ENCODE peak calls at places on chromosome 9, in six cellular contexts. Q, I, T, O, D and G are unnamed samples.

GRCh38 chr9:134320195-134320885 is 5.9 kb upstream of the RXRA start:
- DNase-seq in Q (no peak), I (no peak), T (no peak), O (no peak), D (no peak), G (no peak)

GRCh38 chr9:87080512-87081225 is 133.4 kb upstream of the GAS1 start:
- DNase-seq in Q (peak), I (no peak), T (no peak), O (no peak), D (no peak), G (peak)

GRCh38 chr9:109286981-109287380 is 33.9 kb downstream of the EPB41L4B start:
- DNase-seq in Q (no peak), I (peak), T (no peak), O (peak), D (no peak), G (no peak)

GRCh38 chr9:17134843-17135577 is at the start of gene CNTLN:
- DNase-seq in Q (peak), I (peak), T (peak), O (no peak), D (no peak), G (peak)

GRCh38 chr9:73866451-73866850 is 630.7 kb upstream of the RORB start:
- DNase-seq in Q (no peak), I (no peak), T (no peak), O (no peak), D (no peak), G (no peak)

GRCh38 chr9:37676411-37676830 is 25.7 kb downstream of the FRMPD1 start:
- DNase-seq in Q (no peak), I (no peak), T (no peak), O (no peak), D (no peak), G (peak)

GRCh38 chr9:15824310-15824709 is 271.5 kb downstream of the CCDC171 start:
- DNase-seq in Q (peak), I (peak), T (peak), O (no peak), D (no peak), G (no peak)

GRCh38 chr9:102845847-102846246 is 149.3 kb upstream of the CYLC2 start:
- DNase-seq in Q (no peak), I (no peak), T (no peak), O (no peak), D (no peak), G (no peak)

GRCh38 chr9:97527626-97528528 is 26.4 kb downstream of the TMOD1 start:
- DNase-seq in Q (no peak), I (no peak), T (no peak), O (no peak), D (peak), G (no peak)

GRCh38 chr9:107650995-107651394 is 161.4 kb upstream of the KLF4 start:
- DNase-seq in Q (no peak), I (no peak), T (no peak), O (no peak), D (no peak), G (no peak)

GRCh38 chr9:28810375-28811075 is 1237.2 kb upstream of the C9orf72 start:
- DNase-seq in Q (peak), I (no peak), T (no peak), O (no peak), D (no peak), G (no peak)

GRCh38 chr9:74443036-74443750 is 53.9 kb upstream of the RORB start:
- DNase-seq in Q (no peak), I (no peak), T (no peak), O (no peak), D (no peak), G (no peak)

GRCh38 chr9:135315572-135315971 is 164.0 kb upstream of the PPP1R26 start:
- DNase-seq in Q (no peak), I (no peak), T (no peak), O (no peak), D (no peak), G (no peak)

GRCh38 chr9:2039294-2040180 is 24.4 kb downstream of the SMARCA2 start:
- DNase-seq in Q (no peak), I (no peak), T (no peak), O (no peak), D (no peak), G (no peak)

GRCh38 chr9:126275386-126276001 is 51.1 kb upstream of the MVB12B start:
- DNase-seq in Q (no peak), I (peak), T (no peak), O (no peak), D (no peak), G (peak)

GRCh38 chr9:128249914-128250838 is 25.6 kb downstream of the GOLGA2 start:
- DNase-seq in Q (peak), I (peak), T (no peak), O (peak), D (peak), G (peak)

GRCh38 chr9:131318211-131318610 is 28.7 kb downstream of the PLPP7 start:
- DNase-seq in Q (no peak), I (no peak), T (no peak), O (no peak), D (no peak), G (peak)

GRCh38 chr9:112174965-112175795 is at the start of gene SUSD1:
- DNase-seq in Q (peak), I (no peak), T (peak), O (peak), D (no peak), G (peak)

GRCh38 chr9:86944974-86945867 is 2.1 kb downstream of the GAS1 start:
- DNase-seq in Q (no peak), I (peak), T (no peak), O (no peak), D (no peak), G (peak)

GRCh38 chr9:109317311-109317978 is 3.4 kb downstream of the EPB41L4B start:
- DNase-seq in Q (no peak), I (no peak), T (no peak), O (no peak), D (no peak), G (peak)

GRCh38 chr9:36146666-36147065 is 10.1 kb downstream of the GLIPR2 start:
- DNase-seq in Q (no peak), I (no peak), T (no peak), O (no peak), D (no peak), G (no peak)

GRCh38 chr9:19926774-19927173 is 137.9 kb upstream of the SLC24A2 start:
- DNase-seq in Q (no peak), I (no peak), T (no peak), O (no peak), D (no peak), G (no peak)

GRCh38 chr9:36765468-36766341 is 193.0 kb downstream of the MELK start:
- DNase-seq in Q (peak), I (peak), T (peak), O (peak), D (peak), G (peak)

GRCh38 chr9:132249690-132250089 is 87.8 kb downstream of the NTNG2 start:
- DNase-seq in Q (no peak), I (no peak), T (no peak), O (no peak), D (no peak), G (no peak)

GRCh38 chr9:128629136-128629535 is 27.5 kb downstream of the DYNC2I2 start:
- DNase-seq in Q (no peak), I (no peak), T (no peak), O (no peak), D (no peak), G (peak)

GRCh38 chr9:92864152-92864551 is 13.7 kb downstream of the ZNF484 start:
- DNase-seq in Q (no peak), I (no peak), T (no peak), O (no peak), D (no peak), G (no peak)

GRCh38 chr9:109278848-109279247 is 42.0 kb downstream of the EPB41L4B start:
- DNase-seq in Q (no peak), I (no peak), T (no peak), O (no peak), D (no peak), G (no peak)

GRCh38 chr9:6114424-6114823 is 99.0 kb upstream of the RANBP6 start:
- DNase-seq in Q (no peak), I (no peak), T (no peak), O (no peak), D (no peak), G (no peak)

GRCh38 chr9:4262735-4263141 is 37.1 kb downstream of the GLIS3 start:
- DNase-seq in Q (peak), I (peak), T (peak), O (no peak), D (no peak), G (no peak)

GRCh38 chr9:77807295-77807694 is 159.2 kb upstream of the GNA14 start:
- DNase-seq in Q (peak), I (peak), T (peak), O (no peak), D (no peak), G (no peak)

GRCh38 chr9:4077499-4078102 is 222.3 kb downstream of the GLIS3 start:
- DNase-seq in Q (peak), I (peak), T (peak), O (peak), D (no peak), G (peak)

DNA sequence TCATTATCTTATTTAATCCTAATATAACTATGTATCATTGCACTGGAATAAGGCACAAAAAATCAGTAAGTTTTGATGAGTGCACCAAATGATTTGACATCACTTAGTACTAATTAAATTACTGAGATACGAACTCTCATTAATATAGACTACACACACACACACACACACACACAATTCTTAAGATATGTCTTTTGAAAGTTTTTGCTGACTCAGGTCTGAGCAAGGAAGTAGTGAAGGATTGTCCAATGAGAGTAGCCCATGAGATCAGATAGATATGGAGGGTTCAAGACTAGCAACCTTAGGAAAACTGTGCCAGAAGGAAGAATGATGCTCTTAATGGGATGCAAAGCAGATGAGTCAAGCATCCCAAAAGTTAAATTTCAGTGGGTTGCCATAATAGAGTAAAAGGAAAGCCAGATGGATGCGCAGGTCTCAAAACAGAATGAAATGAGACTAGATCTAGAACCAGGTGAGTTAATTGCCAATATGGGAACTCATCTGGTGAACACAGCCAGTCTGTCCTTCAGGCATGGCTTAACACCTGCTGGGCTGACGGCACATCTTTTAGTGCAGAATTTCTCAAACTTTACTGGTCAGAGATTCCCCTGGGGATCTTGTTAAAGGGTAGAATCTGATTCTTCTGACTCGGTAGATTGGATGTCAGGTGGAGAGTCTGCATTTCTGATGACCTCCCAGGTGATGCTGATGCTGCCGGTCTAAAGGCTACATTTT is 197.0 kb upstream of the NR4A3 start:
- DNase-seq in Q (no peak), I (no peak), T (no peak), O (no peak), D (no peak), G (no peak)
- TF ChIP-seq SMC3 in Q (no peak), I (no peak), T (no peak), O (no peak), D (no peak), G (no peak)

DNA sequence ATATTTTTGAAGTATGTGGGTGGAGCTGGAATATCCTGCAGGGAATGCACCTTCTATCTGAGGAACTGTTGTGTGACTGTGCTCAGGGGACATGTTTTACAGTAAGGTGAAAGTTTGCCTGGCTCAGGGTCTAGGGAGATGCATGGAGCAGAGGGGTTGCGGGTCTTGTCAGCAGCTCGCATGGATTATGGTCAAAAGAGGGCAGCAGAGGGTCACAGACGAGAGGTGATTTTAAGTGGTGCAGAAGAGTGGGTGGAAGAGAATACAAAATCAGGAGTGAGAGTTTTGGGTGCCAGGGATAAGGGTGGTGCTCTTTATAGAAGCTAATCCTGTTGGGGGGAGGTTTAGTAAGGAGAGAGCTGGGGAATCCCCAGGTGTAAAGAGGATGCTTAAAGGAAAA is 53.5 kb upstream of the GRIN3A start:
- DNase-seq in Q (peak), I (no peak), T (peak), O (peak), D (no peak), G (peak)
- TF ChIP-seq SMC3 in Q (peak), I (no peak), T (peak), O (peak), D (no peak), G (peak)

DNA sequence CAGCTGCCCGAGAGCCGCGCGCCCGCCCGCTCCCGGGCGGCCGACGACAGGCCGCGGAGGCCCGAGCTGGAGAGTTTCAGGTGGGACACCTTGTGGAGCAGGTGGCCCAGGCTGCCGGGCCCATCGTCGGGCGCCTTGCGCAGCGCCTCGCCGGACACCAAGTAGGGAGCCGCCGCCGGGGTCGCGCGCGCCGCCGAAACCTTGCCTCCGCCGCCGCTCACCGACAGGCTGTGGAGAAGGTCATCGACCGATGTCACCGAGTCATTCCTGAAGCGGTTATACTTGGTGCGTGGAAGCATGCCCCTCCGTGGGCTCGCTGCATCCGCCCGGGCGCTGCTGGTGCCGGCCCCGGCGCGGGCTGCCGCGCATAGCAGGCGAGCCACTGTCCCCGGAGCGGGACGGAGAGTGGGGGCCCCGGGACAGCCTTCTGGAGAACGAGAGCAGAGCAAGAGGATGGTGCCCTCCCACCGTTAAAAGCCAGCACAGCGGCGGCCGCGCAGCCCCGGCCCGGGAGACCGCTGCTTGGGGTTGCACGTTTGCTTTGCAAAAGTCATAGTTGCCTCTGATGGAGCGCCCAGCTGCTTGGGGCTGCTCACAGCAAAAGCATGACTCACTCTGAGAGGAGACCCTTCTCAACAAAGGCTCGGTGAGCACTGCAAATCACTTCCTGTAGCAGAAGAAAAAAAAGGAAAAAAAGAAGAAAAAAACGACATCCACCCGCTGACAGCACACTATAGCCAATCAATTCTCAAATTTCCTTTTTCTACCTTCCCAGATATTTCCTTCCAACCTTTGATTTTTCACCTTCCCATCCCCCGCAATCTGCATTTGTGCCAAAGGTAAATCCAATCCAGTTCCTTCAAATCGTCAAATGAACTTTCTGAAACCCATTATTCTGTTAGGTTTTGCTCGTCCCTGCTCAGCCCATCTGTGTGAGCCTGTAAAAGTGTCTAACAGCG is at the start of gene SHC3:
- DNase-seq in Q (no peak), I (peak), T (no peak), O (no peak), D (no peak), G (peak)
- TF ChIP-seq SMC3 in Q (no peak), I (no peak), T (no peak), O (no peak), D (no peak), G (no peak)

GRCh38 chr9:136339958-136340310 is 12.6 kb downstream of the GPSM1 start:
- DNase-seq in Q (no peak), I (no peak), T (no peak), O (no peak), D (no peak), G (no peak)
- TF ChIP-seq SMC3 in Q (no peak), I (no peak), T (no peak), O (no peak), D (no peak), G (no peak)

GRCh38 chr9:91567642-91568274 is 144.1 kb upstream of the NFIL3 start:
- DNase-seq in Q (no peak), I (no peak), T (no peak), O (no peak), D (no peak), G (no peak)

GRCh38 chr9:91571036-91571435 is 147.4 kb upstream of the NFIL3 start:
- DNase-seq in Q (no peak), I (no peak), T (no peak), O (no peak), D (no peak), G (no peak)

GRCh38 chr9:91572811-91573210 is 149.2 kb upstream of the NFIL3 start:
- DNase-seq in Q (no peak), I (no peak), T (no peak), O (no peak), D (no peak), G (no peak)

GRCh38 chr9:91577540-91577939 is 153.9 kb upstream of the NFIL3 start:
- DNase-seq in Q (no peak), I (no peak), T (no peak), O (no peak), D (no peak), G (no peak)

GRCh38 chr9:91572044-91572443 is 148.4 kb upstream of the NFIL3 start:
- DNase-seq in Q (no peak), I (peak), T (no peak), O (no peak), D (no peak), G (no peak)
- TF ChIP-seq SMC3 in Q (no peak), I (no peak), T (no peak), O (no peak), D (no peak), G (no peak)

GRCh38 chr9:69554945-69555344 is 117.2 kb downstream of the APBA1 start:
- DNase-seq in Q (peak), I (peak), T (no peak), O (no peak), D (no peak), G (no peak)
- TF ChIP-seq SMC3 in Q (no peak), I (no peak), T (no peak), O (no peak), D (no peak), G (no peak)

GRCh38 chr9:35000535-35001284 is 11.2 kb downstream of the DNAJB5 start:
- DNase-seq in Q (peak), I (peak), T (no peak), O (peak), D (no peak), G (peak)
- TF ChIP-seq SMC3 in Q (no peak), I (no peak), T (no peak), O (no peak), D (no peak), G (no peak)

GRCh38 chr9:114216081-114216480 is 60.7 kb downstream of the COL27A1 start:
- DNase-seq in Q (no peak), I (peak), T (no peak), O (no peak), D (no peak), G (peak)

GRCh38 chr9:114214181-114214580 is 58.8 kb downstream of the COL27A1 start:
- DNase-seq in Q (no peak), I (peak), T (no peak), O (no peak), D (no peak), G (no peak)

GRCh38 chr9:114214686-114215397 is 59.5 kb downstream of the COL27A1 start:
- DNase-seq in Q (no peak), I (no peak), T (no peak), O (no peak), D (no peak), G (no peak)

GRCh38 chr9:114212841-114213240 is 57.5 kb downstream of the COL27A1 start:
- DNase-seq in Q (no peak), I (no peak), T (no peak), O (no peak), D (no peak), G (no peak)

GRCh38 chr9:114213566-114213965 is 58.2 kb downstream of the COL27A1 start:
- DNase-seq in Q (no peak), I (no peak), T (no peak), O (no peak), D (no peak), G (no peak)
- TF ChIP-seq SMC3 in Q (no peak), I (no peak), T (no peak), O (no peak), D (no peak), G (no peak)

GRCh38 chr9:95772320-95773060 is 103.0 kb upstream of the ERCC6L2 start:
- DNase-seq in Q (no peak), I (peak), T (peak), O (no peak), D (no peak), G (no peak)
- TF ChIP-seq SMC3 in Q (no peak), I (no peak), T (no peak), O (no peak), D (no peak), G (no peak)

GRCh38 chr9:33082538-33083326 is 6.3 kb upstream of the SMU1 start:
- DNase-seq in Q (no peak), I (no peak), T (no peak), O (no peak), D (no peak), G (no peak)
- TF ChIP-seq SMC3 in Q (no peak), I (no peak), T (no peak), O (no peak), D (no peak), G (no peak)